ENCODE peak calls at places on chromosome 18, in four cellular contexts. P is effector CD8-positive, alpha-beta T cell; S is activated CD4-positive, alpha-beta T cell treated with anti-CD3 and anti-CD28 coated beads, Interleukin-2, amount 50 U/mL, for 1 hour; C is hepatocyte. H is an unnamed sample.

GRCh38 chr18:77380695-77381094 is 131.0 kb downstream of the GALR1 start:
- DNase-seq in P (no peak), S (no peak), C (no peak), H (no peak)

GRCh38 chr18:23825978-23826405 is 136.7 kb downstream of the LAMA3 start:
- DNase-seq in P (no peak), S (no peak), C (peak; percentile 62), H (no peak)

GRCh38 chr18:59617468-59617932 is 79.7 kb downstream of the CCBE1 start:
- DNase-seq in P (no peak), S (no peak), C (no peak), H (no peak)

GRCh38 chr18:67608909-67609308 is 92.4 kb upstream of the DSEL start:
- DNase-seq in P (no peak), S (no peak), C (no peak), H (no peak)

GRCh38 chr18:22193466-22193865 is 24.1 kb downstream of the GATA6 start:
- DNase-seq in P (no peak), S (no peak), C (peak; percentile 78), H (no peak)

GRCh38 chr18:58578321-58578720 is 50.6 kb downstream of the ALPK2 start:
- DNase-seq in P (no peak), S (no peak), C (no peak), H (no peak)

GRCh38 chr18:64713284-64713683 is 564.4 kb upstream of the LINC00305 start:
- DNase-seq in P (no peak), S (no peak), C (no peak), H (peak; percentile 44)

GRCh38 chr18:33702625-33703024 is 124.6 kb downstream of the ASXL3 start:
- DNase-seq in P (no peak), S (no peak), C (no peak), H (no peak)

GRCh38 chr18:24027156-24027555 is 12.6 kb downstream of the TTC39C start:
- DNase-seq in P (no peak), S (no peak), C (no peak), H (no peak)